ENCODE peak calls at places on chromosome 22, in five cellular contexts. C is heart left ventricle; I is CD8-positive, alpha-beta T cell; V is H1; A is spleen. M is an unnamed sample. For H3K36me3 and H3K4me1, the result is how much of the 10 kb centered on the place peaks cover.

GRCh38 chr22:46105494-46106278 is 44.6 kb upstream of the PPARA start:
- DNase-seq in A (no peak), V (no peak), C (no peak), I (no peak), M (peak)

GRCh38 chr22:37860796-37861421 is 11.7 kb downstream of the EIF3L start:
- DNase-seq in I (no peak), A (no peak), C (no peak), V (no peak), M (no peak)

GRCh38 chr22:33519140-33519973 is 400.9 kb downstream of the LARGE1 start:
- DNase-seq in A (no peak), C (peak), V (peak), I (no peak), M (no peak)

GRCh38 chr22:23522642-23523251 is 57.3 kb downstream of the IGLL1 start:
- DNase-seq in V (no peak), A (peak), I (no peak), C (peak), M (peak)

GRCh38 chr22:37060801-37061610 is 9.5 kb downstream of the KCTD17 start:
- DNase-seq in I (no peak), A (no peak), V (no peak), C (no peak), M (no peak)

GRCh38 chr22:38267086-38267485 is 5.7 kb downstream of the TMEM184B start:
- DNase-seq in V (no peak), I (peak), A (no peak), C (peak), M (no peak)

GRCh38 chr22:36125994-36126531 is 34.5 kb downstream of the APOL3 start:
- DNase-seq in V (no peak), I (no peak), C (no peak), A (no peak), M (no peak)

GRCh38 chr22:17266261-17266971 is 47.2 kb upstream of the ADA2 start:
- DNase-seq in V (peak), A (no peak), I (peak), C (peak), M (no peak)

GRCh38 chr22:46635756-46636155 is 15.6 kb downstream of the GRAMD4 start:
- DNase-seq in V (no peak), A (no peak), C (no peak), I (no peak), M (no peak)

GRCh38 chr22:44270556-44270880 is 42.2 kb downstream of the SHISAL1 start:
- DNase-seq in A (peak), V (no peak), C (peak), I (no peak), M (peak)

GRCh38 chr22:45731041-45731797 is 59.6 kb downstream of the ATXN10 start:
- DNase-seq in A (no peak), V (no peak), C (no peak), I (no peak), M (no peak)

GRCh38 chr22:49356428-49356827 is 471.2 kb downstream of the BRD1 start:
- DNase-seq in A (no peak), I (no peak), V (peak), C (no peak), M (no peak)

GRCh38 chr22:37334461-37334858 is 52.2 kb downstream of the CYTH4 start:
- DNase-seq in I (no peak), C (no peak), V (no peak), A (no peak), M (no peak)

GRCh38 chr22:27489265-27489675 is 312.3 kb downstream of the MN1 start:
- DNase-seq in V (no peak), C (no peak), I (no peak), A (peak), M (no peak)

GRCh38 chr22:49959782-49960158 is 802 bp upstream of the PIM3 start:
- DNase-seq in I (no peak), A (no peak), V (no peak), C (no peak), M (no peak)

GRCh38 chr22:37920131-37920530 is 14.0 kb downstream of the MICALL1 start:
- DNase-seq in C (no peak), A (no peak), I (no peak), V (no peak), M (no peak)

GRCh38 chr22:49152930-49153770 is 674.5 kb downstream of the BRD1 start:
- DNase-seq in C (no peak), V (no peak), A (peak), I (no peak), M (peak)

GRCh38 chr22:33565580-33565995 is 354.7 kb downstream of the LARGE1 start:
- DNase-seq in I (no peak), V (no peak), C (peak), A (no peak), M (no peak)

GRCh38 chr22:23749747-23750373 is 1.1 kb downstream of the ZNF70 start:
- DNase-seq in C (no peak), A (no peak), I (no peak), V (no peak), M (no peak)

GRCh38 chr22:39519681-39520053 is 695 bp upstream of the ATF4 start:
- DNase-seq in C (peak), V (no peak), A (no peak), I (no peak), M (no peak)
- TF ChIP-seq CTCF in C (peak), V (peak), A (peak), I (no peak), M (peak)

GRCh38 chr22:31850135-31850534 is 94.2 kb upstream of the YWHAH start:
- DNase-seq in I (no peak), V (no peak), C (no peak), A (no peak), M (no peak)
- H3K36me3 ChIP-seq in I (under half), V (under half), C (half or more), A (half or more), M (under half)

DNA sequence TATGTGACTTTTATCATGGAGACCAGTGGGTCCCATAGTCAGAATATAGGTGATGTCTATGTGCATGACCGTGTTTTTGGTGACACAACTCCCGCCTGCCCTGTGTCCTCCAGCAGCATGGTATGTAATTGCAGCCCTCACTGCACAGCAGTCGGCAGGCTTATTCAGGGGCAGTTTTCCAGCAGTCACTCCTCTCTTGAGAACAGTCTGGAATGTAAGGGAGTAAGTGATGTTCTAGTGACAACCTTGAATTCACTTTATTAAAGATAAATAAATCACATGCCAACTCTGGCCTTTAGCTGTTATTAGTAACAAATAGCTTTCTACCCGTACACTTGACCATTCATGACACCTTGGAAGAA is 27.9 kb downstream of the ZNRF3 start:
- DNase-seq in C (no peak), I (no peak), A (no peak), V (no peak), M (no peak)
- H3K4me1 ChIP-seq in C (under half), I (under half), A (under half), V (under half), M (under half)

GRCh38 chr22:25334091-25334490 is 114.7 kb downstream of the CRYBB2 start:
- DNase-seq in A (no peak), I (no peak), V (peak), C (peak), M (no peak)
- TF ChIP-seq CTCF in A (peak), I (no peak), V (peak), C (peak), M (no peak)

GRCh38 chr22:20926243-20926642 is 9.0 kb downstream of the CRKL start:
- DNase-seq in V (no peak), C (no peak), I (no peak), A (no peak), M (no peak)
- H3K36me3 ChIP-seq in V (under half), C (under half), I (under half), A (under half), M (under half)

GRCh38 chr22:22374579-22374978 is 130.0 kb downstream of the VPREB1 start:
- DNase-seq in I (no peak), C (no peak), A (no peak), V (no peak), M (no peak)
- H3K4me1 ChIP-seq in I (under half), C (under half), A (under half), V (under half), M (under half)